ENCODE peak calls at places on chromosomes 16 and 17, in six cellular contexts. A is epithelial cell of esophagus, W is GM20000, M is GM10248, H is WTC11, T is coronary artery. Y is an unnamed sample.

GRCh38 chr16:66045626-66046025 is 320.9 kb upstream of the CDH5 start:
- DNase-seq in T (peak), H (no peak), W (no peak), M (no peak), A (no peak), Y (peak)

GRCh38 chr16:70465999-70466811 is 11.8 kb downstream of the FCSK start:
- DNase-seq in M (no peak), A (no peak), T (no peak), H (no peak), W (no peak), Y (no peak)

GRCh38 chr17:66989579-66989978 is 25.1 kb downstream of the CACNG4 start:
- DNase-seq in T (no peak), M (no peak), A (no peak), W (no peak), H (no peak), Y (no peak)

GRCh38 chr16:28981517-28981916 is 3.3 kb upstream of the LAT start:
- DNase-seq in T (no peak), H (peak), A (no peak), M (peak), W (peak), Y (no peak)

GRCh38 chr16:57392694-57393093 is 11.9 kb upstream of the CCL17 start:
- DNase-seq in M (no peak), T (no peak), W (no peak), H (no peak), A (peak), Y (peak)

GRCh38 chr16:27330542-27330941 is 16.8 kb downstream of the IL4R start:
- DNase-seq in T (peak), H (no peak), W (no peak), A (no peak), M (no peak), Y (peak)

GRCh38 chr17:82864721-82865240 is 25.0 kb upstream of the ZNF750 start:
- DNase-seq in T (no peak), A (peak), H (no peak), W (no peak), M (no peak), Y (no peak)

GRCh38 chr17:13114601-13115024 is 96.8 kb upstream of the ELAC2 start:
- DNase-seq in T (no peak), W (peak), M (peak), A (peak), H (peak), Y (no peak)

GRCh38 chr17:48637323-48638260 is 11.4 kb upstream of the HOXB9 start:
- DNase-seq in W (no peak), M (no peak), A (peak), T (no peak), H (no peak), Y (peak)

GRCh38 chr17:3004925-3005324 is 58.5 kb downstream of the OR1D5 start:
- DNase-seq in T (no peak), M (no peak), H (no peak), A (no peak), W (no peak), Y (no peak)

GRCh38 chr17:56659622-56660021 is 66.1 kb downstream of the NOG start:
- DNase-seq in M (no peak), A (no peak), T (no peak), H (no peak), W (no peak), Y (no peak)

GRCh38 chr17:56653877-56654276 is 60.4 kb downstream of the NOG start:
- DNase-seq in H (peak), T (no peak), M (peak), A (peak), W (peak), Y (peak)

GRCh38 chr17:56652608-56653007 is 59.1 kb downstream of the NOG start:
- DNase-seq in W (no peak), A (no peak), T (no peak), H (no peak), M (no peak), Y (no peak)

GRCh38 chr17:56658648-56659047 is 65.1 kb downstream of the NOG start:
- DNase-seq in T (no peak), H (no peak), W (no peak), A (peak), M (no peak), Y (no peak)

DNA sequence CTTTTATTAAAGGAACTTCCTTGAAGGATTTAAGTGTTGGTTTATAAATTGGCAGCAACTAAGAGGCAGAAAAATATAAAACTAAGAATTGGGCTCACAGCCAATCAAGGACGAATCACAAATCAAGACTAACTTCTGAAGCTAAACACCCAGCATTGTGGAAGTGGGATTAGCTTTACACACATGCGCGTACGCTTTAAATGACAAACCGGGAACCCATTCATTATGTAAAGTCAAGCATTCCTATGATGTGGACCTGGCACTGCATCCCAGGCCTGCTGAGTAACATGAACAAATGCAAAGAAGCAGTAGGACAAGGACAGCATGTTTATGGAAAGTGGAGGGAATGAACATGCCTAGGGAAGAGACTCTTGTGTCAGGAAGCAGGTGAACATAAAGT is 63.5 kb downstream of the NOG start:
- DNase-seq in W (no peak), H (no peak), M (no peak), A (no peak), T (no peak), Y (no peak)
- TF ChIP-seq CTCF in W (no peak), H (no peak), M (no peak), A (no peak), T (no peak), Y (no peak)

GRCh38 chr16:85689950-85690320 is 1.2 kb upstream of the GINS2 start:
- DNase-seq in A (no peak), W (no peak), H (no peak), M (no peak), T (no peak), Y (no peak)
- TF ChIP-seq CTCF in A (no peak), W (no peak), H (no peak), M (no peak), T (no peak), Y (no peak)

GRCh38 chr16:79898703-79899102 is 298.2 kb upstream of the MAF start:
- DNase-seq in A (no peak), W (no peak), H (no peak), M (no peak), T (no peak), Y (no peak)

GRCh38 chr16:79897087-79897443 is 296.5 kb upstream of the MAF start:
- DNase-seq in W (no peak), A (no peak), M (no peak), H (no peak), T (no peak), Y (no peak)

GRCh38 chr16:79897444-79898146 is 297.1 kb upstream of the MAF start:
- DNase-seq in W (no peak), M (no peak), H (no peak), T (no peak), A (no peak), Y (no peak)

GRCh38 chr16:79901522-79901921 is 301.0 kb upstream of the MAF start:
- DNase-seq in W (no peak), A (no peak), M (no peak), H (no peak), T (no peak), Y (no peak)

GRCh38 chr16:79899316-79900110 is 299.0 kb upstream of the MAF start:
- DNase-seq in W (no peak), T (no peak), A (peak), M (no peak), H (no peak), Y (peak)
- TF ChIP-seq CTCF in W (no peak), T (no peak), A (no peak), M (no peak), H (no peak), Y (no peak)

GRCh38 chr17:8651013-8651412 is 20.5 kb upstream of the MYH10 start:
- DNase-seq in H (no peak), T (no peak), W (no peak), M (no peak), A (no peak), Y (no peak)
- TF ChIP-seq CTCF in H (no peak), T (no peak), W (peak), M (peak), A (no peak), Y (no peak)

Y was measured in bronchial epithelial cell.